ENCODE peak calls at places on chromosomes 13 and 19, in eight cellular contexts. L, T, K, A, E, O, P and D are unnamed samples.

GRCh38 chr13:102970542-102970941 is 95.7 kb downstream of the SLC10A2 start:
- DNase-seq in E (no peak), T (no peak), O (no peak), L (no peak), K (no peak), P (no peak), A (no peak), D (no peak)

GRCh38 chr13:55554741-55555140 is 1586.0 kb upstream of the PRR20A start:
- DNase-seq in K (no peak), P (no peak), L (no peak), O (no peak), E (no peak), A (no peak), T (no peak), D (no peak)

GRCh38 chr13:112169941-112170822 is 103.2 kb downstream of the SOX1 start:
- DNase-seq in T (no peak), O (no peak), K (no peak), E (peak), A (no peak), L (no peak), P (no peak), D (no peak)

GRCh38 chr13:21326155-21327030 is 132.7 kb downstream of the ZDHHC20 start:
- DNase-seq in O (peak), P (peak), K (peak), E (no peak), T (peak), A (no peak), L (peak), D (peak)

GRCh38 chr13:93413972-93414717 is 187.5 kb downstream of the GPC6 start:
- DNase-seq in A (no peak), E (no peak), O (no peak), K (peak), L (no peak), T (no peak), P (no peak), D (no peak)

GRCh38 chr19:49749055-49749716 is 13.9 kb downstream of the TSKS start:
- DNase-seq in T (no peak), P (no peak), E (no peak), O (no peak), L (no peak), A (no peak), K (peak), D (no peak)

GRCh38 chr13:22402682-22403081 is 731.8 kb downstream of the FGF9 start:
- DNase-seq in K (no peak), T (no peak), E (no peak), O (no peak), A (no peak), P (no peak), L (no peak), D (no peak)

GRCh38 chr13:32881792-32882175 is 134.4 kb upstream of the KL start:
- DNase-seq in L (no peak), E (no peak), P (no peak), K (no peak), T (no peak), O (no peak), A (no peak), D (peak)

GRCh38 chr19:755063-755462 is 4.2 kb downstream of the MISP start:
- DNase-seq in E (no peak), T (peak), O (no peak), P (no peak), L (no peak), K (no peak), A (no peak), D (no peak)

GRCh38 chr19:47671499-47671898 is 41.7 kb upstream of the EHD2 start:
- DNase-seq in P (no peak), O (no peak), K (no peak), L (no peak), A (no peak), E (no peak), T (no peak), D (no peak)

GRCh38 chr13:93066187-93066586 is 160.4 kb upstream of the GPC6 start:
- DNase-seq in P (no peak), O (no peak), K (peak), L (no peak), A (no peak), E (no peak), T (no peak), D (peak)

GRCh38 chr13:50161052-50161451 is 145.8 kb downstream of the KCNRG start:
- DNase-seq in A (no peak), P (no peak), O (no peak), T (no peak), E (no peak), K (peak), L (no peak), D (peak)

GRCh38 chr19:15866646-15867045 is 31.2 kb downstream of the CYP4F2 start:
- DNase-seq in E (no peak), P (no peak), T (no peak), O (no peak), K (no peak), L (no peak), A (no peak), D (peak)

GRCh38 chr19:6536138-6536671 is 5.4 kb downstream of the TNFSF9 start:
- DNase-seq in L (peak), T (peak), P (no peak), O (no peak), K (peak), A (no peak), E (no peak), D (peak)

GRCh38 chr13:98103942-98104880 is 38.7 kb upstream of the FARP1 start:
- DNase-seq in E (no peak), L (no peak), P (no peak), A (no peak), K (no peak), T (no peak), O (no peak), D (no peak)

GRCh38 chr19:55676384-55676783 is 1.4 kb downstream of the EPN1 start:
- DNase-seq in E (no peak), L (no peak), T (no peak), A (no peak), K (peak), P (peak), O (no peak), D (no peak)

GRCh38 chr13:108496364-108497215 is 132.8 kb upstream of the MYO16 start:
- DNase-seq in P (no peak), T (no peak), L (no peak), O (no peak), E (no peak), A (no peak), K (peak), D (peak)

GRCh38 chr19:18397242-18398202 is at the start of gene LRRC25:
- DNase-seq in P (peak), O (peak), E (peak), L (no peak), T (no peak), A (no peak), K (no peak), D (no peak)

GRCh38 chr19:47459477-47459876 is 12.2 kb downstream of the SLC8A2 start:
- DNase-seq in O (no peak), A (no peak), T (no peak), E (no peak), P (no peak), L (no peak), K (no peak), D (no peak)

GRCh38 chr13:29993716-29994488 is 143.5 kb upstream of the UBL3 start:
- DNase-seq in O (no peak), T (no peak), E (no peak), L (no peak), P (no peak), K (peak), A (no peak), D (peak)

GRCh38 chr19:5954293-5954692 is 23.6 kb downstream of the RANBP3 start:
- DNase-seq in E (no peak), P (no peak), K (no peak), L (no peak), O (no peak), A (no peak), T (no peak), D (no peak)

GRCh38 chr13:113737803-113738202 is 21.2 kb upstream of the TMEM255B start:
- DNase-seq in O (no peak), T (no peak), K (no peak), P (no peak), A (no peak), L (no peak), E (no peak), D (no peak)

GRCh38 chr13:77611068-77611467 is 75.6 kb downstream of the SCEL start:
- DNase-seq in T (no peak), K (no peak), P (no peak), O (no peak), E (no peak), A (no peak), L (no peak), D (no peak)

GRCh38 chr19:50679177-50680125 is 30.2 kb downstream of the C19orf81 start:
- DNase-seq in A (peak), K (peak), T (peak), L (peak), P (peak), E (no peak), O (peak), D (peak)

GRCh38 chr19:42540071-42540553 is 11.8 kb upstream of the CEACAM1 start:
- DNase-seq in O (no peak), A (no peak), L (no peak), K (peak), T (no peak), E (no peak), P (no peak), D (no peak)

GRCh38 chr13:98775844-98776598 is 23.5 kb upstream of the SLC15A1 start:
- DNase-seq in P (no peak), O (no peak), L (no peak), E (no peak), A (no peak), T (peak), K (no peak), D (peak)

GRCh38 chr13:111281751-111282311 is 38.6 kb upstream of the TEX29 start:
- DNase-seq in O (no peak), P (no peak), T (no peak), L (no peak), A (no peak), E (no peak), K (peak), D (no peak)

GRCh38 chr19:5547881-5548280 is 19.9 kb downstream of the TINCR start:
- DNase-seq in T (peak), L (no peak), O (no peak), A (no peak), P (no peak), E (no peak), K (peak), D (peak)

GRCh38 chr13:95056266-95056665 is 245.0 kb downstream of the ABCC4 start:
- DNase-seq in T (no peak), L (no peak), A (no peak), E (no peak), K (no peak), P (no peak), O (no peak), D (no peak)

GRCh38 chr13:28136916-28137315 is 1.4 kb upstream of the PAN3 start:
- DNase-seq in O (no peak), P (no peak), T (no peak), E (no peak), K (no peak), L (no peak), A (no peak), D (no peak)

GRCh38 chr13:80069374-80069773 is 271.6 kb downstream of the SPRY2 start:
- DNase-seq in L (no peak), O (no peak), E (no peak), P (no peak), A (no peak), K (no peak), T (no peak), D (no peak)

GRCh38 chr19:39951686-39952085 is 17.3 kb upstream of the FCGBP start:
- DNase-seq in A (no peak), T (no peak), K (peak), L (no peak), P (no peak), E (no peak), O (no peak), D (peak)

GRCh38 chr19:38034153-38034835 is 127.3 kb downstream of the SIPA1L3 start:
- DNase-seq in P (no peak), K (peak), O (no peak), E (no peak), A (no peak), L (no peak), T (peak), D (no peak)

GRCh38 chr13:42964681-42965305 is 27.2 kb downstream of the EPSTI1 start:
- DNase-seq in A (no peak), K (peak), T (no peak), O (no peak), P (no peak), L (no peak), E (no peak), D (no peak)

GRCh38 chr13:112329376-112329775 is 46.8 kb upstream of the SPACA7 start:
- DNase-seq in P (no peak), A (no peak), K (no peak), O (no peak), L (no peak), E (no peak), T (no peak), D (no peak)

GRCh38 chr19:44986389-44986788 is 14.9 kb upstream of the RELB start:
- DNase-seq in O (no peak), T (no peak), L (no peak), P (no peak), E (no peak), K (no peak), A (no peak), D (no peak)

GRCh38 chr13:111242585-111242984 is 77.9 kb upstream of the TEX29 start:
- DNase-seq in T (no peak), E (peak), L (no peak), K (no peak), O (no peak), A (no peak), P (no peak), D (no peak)

GRCh38 chr13:28611654-28612131 is 47.2 kb upstream of the POMP start:
- DNase-seq in P (no peak), T (no peak), L (no peak), O (no peak), K (peak), E (no peak), A (no peak), D (no peak)

GRCh38 chr19:41341669-41342490 is 11.8 kb downstream of the TGFB1 start:
- DNase-seq in O (no peak), E (no peak), K (no peak), T (peak), A (no peak), L (peak), P (peak), D (no peak)
- TF ChIP-seq CTCF in O (no peak), E (no peak), K (no peak), T (no peak), A (no peak), L (no peak), P (no peak), D (peak)

GRCh38 chr13:47903836-47904235 is 97.2 kb downstream of the SUCLA2 start:
- DNase-seq in E (no peak), A (no peak), L (no peak), T (no peak), P (no peak), K (peak), O (no peak), D (no peak)
- H3K27ac ChIP-seq in E (no peak), A (no peak), L (no peak), T (no peak), P (no peak), K (no peak), O (no peak), D (no peak)

GRCh38 chr19:2477732-2478191 is 1.8 kb downstream of the GADD45B start:
- DNase-seq in A (no peak), E (no peak), T (peak), P (no peak), L (peak), O (peak), K (peak), D (no peak)

GRCh38 chr19:2478756-2479555 is 3.0 kb downstream of the GADD45B start:
- DNase-seq in A (peak), O (peak), E (peak), L (peak), K (peak), T (peak), P (peak), D (peak)

GRCh38 chr19:2477141-2477710 is 1.3 kb downstream of the GADD45B start:
- DNase-seq in L (peak), P (peak), T (peak), A (no peak), O (peak), E (no peak), K (peak), D (peak)

GRCh38 chr19:2479556-2480194 is 3.7 kb downstream of the GADD45B start:
- DNase-seq in P (no peak), A (no peak), K (no peak), T (no peak), O (no peak), L (no peak), E (no peak), D (no peak)

DNA sequence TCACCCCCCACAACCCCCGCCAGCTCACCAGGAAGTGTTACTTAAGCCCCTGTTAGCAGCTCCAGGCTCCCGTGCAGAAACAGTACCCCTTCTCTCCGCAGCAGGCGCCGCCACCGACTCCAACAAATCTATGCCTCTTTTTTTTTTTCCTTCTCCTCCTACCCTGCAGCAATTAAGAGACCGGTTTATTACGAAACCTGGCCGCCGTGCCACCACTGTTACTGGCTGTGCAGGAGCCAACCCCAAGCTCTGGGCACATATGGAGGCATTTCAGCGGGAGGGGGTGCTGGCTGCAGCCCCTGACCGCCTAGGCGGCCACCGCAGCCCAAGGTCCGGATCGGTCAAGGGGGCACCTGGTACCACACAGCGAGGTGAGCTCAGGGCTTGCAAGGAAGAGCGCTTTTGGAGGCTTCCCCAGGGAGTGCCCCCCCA is 2.4 kb downstream of the GADD45B start:
- DNase-seq in K (peak), E (no peak), O (peak), L (peak), A (peak), P (peak), T (peak), D (no peak)
- TF ChIP-seq CTCF in K (peak), E (no peak), O (no peak), L (no peak), A (peak), P (no peak), T (peak), D (peak)

GRCh38 chr19:51711702-51712101 is 12.1 kb downstream of the HAS1 start:
- DNase-seq in L (no peak), A (no peak), P (no peak), E (no peak), T (no peak), K (no peak), O (no peak), D (no peak)
- H3K27ac ChIP-seq in L (no peak), A (no peak), P (no peak), E (no peak), T (no peak), K (no peak), O (no peak), D (no peak)

DNA sequence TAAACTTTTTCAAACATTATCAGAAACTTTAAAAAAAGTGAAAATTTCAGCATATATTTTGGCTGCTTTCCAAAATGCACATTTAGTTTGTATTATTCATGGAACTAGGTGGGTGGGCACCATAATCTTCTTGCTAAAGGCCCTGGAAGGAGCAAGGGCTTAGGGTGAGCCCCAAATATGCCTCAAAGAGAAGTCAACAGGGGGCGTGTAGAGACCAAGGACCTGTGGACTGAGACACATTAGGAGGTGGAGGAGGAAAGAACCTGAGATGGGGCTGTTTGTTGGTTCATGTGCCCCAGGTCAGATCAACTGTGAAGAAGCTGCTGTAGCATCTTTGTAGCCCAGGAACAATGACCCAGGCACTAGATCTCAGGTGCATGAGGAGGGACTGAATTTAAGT is 79.6 kb upstream of the OLFM4 start:
- DNase-seq in E (no peak), L (no peak), O (no peak), K (no peak), P (no peak), T (no peak), A (no peak), D (no peak)
- TF ChIP-seq CTCF in E (no peak), L (no peak), O (no peak), K (no peak), P (no peak), T (no peak), A (no peak), D (no peak)